ENCODE peak calls at places on chromosomes 1 and 21, in four cellular contexts. X is transverse colon, T is PC-3, K is heart right ventricle. Z is an unnamed sample.

GRCh38 chr21:43370091-43370658 is 56.8 kb downstream of the SIK1 start:
- DNase-seq in X (no peak), T (no peak), K (peak; percentile 7), Z (no peak)

GRCh38 chr1:7549277-7549676 is 221.8 kb upstream of the VAMP3 start:
- DNase-seq in X (no peak), T (peak; percentile 74), K (no peak), Z (peak; percentile 28)

GRCh38 chr1:91165033-91165654 is 143.3 kb upstream of the ZNF644 start:
- DNase-seq in X (peak; percentile 86), T (peak; percentile 75), K (peak; percentile 80), Z (peak; percentile 60)

GRCh38 chr1:231219422-231220401 is 21.3 kb upstream of the GNPAT start:
- DNase-seq in X (no peak), T (no peak), K (no peak), Z (no peak)

GRCh38 chr1:65141394-65141793 is 6.6 kb upstream of the AK4 start:
- DNase-seq in X (peak; percentile 27), T (peak; percentile 70), K (no peak), Z (no peak)

GRCh38 chr21:32929633-32930038 is 96.1 kb upstream of the OLIG2 start:
- DNase-seq in X (no peak), T (no peak), K (no peak), Z (no peak)

GRCh38 chr1:66300986-66301451 is 232.9 kb upstream of the SGIP1 start:
- DNase-seq in X (no peak), T (peak; percentile 19), K (no peak), Z (no peak)

GRCh38 chr1:39833121-39833520 is 44.5 kb upstream of the BMP8B start:
- DNase-seq in X (no peak), T (no peak), K (no peak), Z (no peak)

GRCh38 chr1:150567717-150568561 is 11.5 kb downstream of the MCL1 start:
- DNase-seq in X (peak; percentile 84), T (peak; percentile 93), K (no peak), Z (peak; percentile 70)

GRCh38 chr1:157403203-157403602 is 149.1 kb downstream of the FCRL5 start:
- DNase-seq in X (no peak), T (peak; percentile 31), K (no peak), Z (no peak)

GRCh38 chr21:22925032-22925431 is 1926.8 kb downstream of the NCAM2 start:
- DNase-seq in X (no peak), T (no peak), K (no peak), Z (no peak)

GRCh38 chr1:23984417-23985186 is 4.5 kb upstream of the SRSF10 start:
- DNase-seq in X (peak; percentile 38), T (peak; percentile 45), K (no peak), Z (no peak)

GRCh38 chr1:215344534-215344933 is 222.6 kb upstream of the KCTD3 start:
- DNase-seq in X (no peak), T (no peak), K (peak; percentile 10), Z (peak; percentile 20)

GRCh38 chr1:18938707-18939070 is 17.8 kb downstream of the IFFO2 start:
- DNase-seq in X (no peak), T (no peak), K (no peak), Z (no peak)

GRCh38 chr1:37997256-37998088 is 7.7 kb upstream of the SF3A3 start:
- DNase-seq in X (no peak), T (no peak), K (no peak), Z (no peak)

GRCh38 chr21:45151484-45152115 is 77.2 kb downstream of the ADARB1 start:
- DNase-seq in X (no peak), T (no peak), K (no peak), Z (no peak)

GRCh38 chr1:50978144-50978851 is 8.3 kb downstream of the CDKN2C start:
- DNase-seq in X (peak; percentile 70), T (peak; percentile 74), K (peak; percentile 77), Z (peak; percentile 86)

GRCh38 chr1:30603081-30603858 is 120.1 kb downstream of the MATN1 start:
- DNase-seq in X (no peak), T (no peak), K (no peak), Z (no peak)

GRCh38 chr1:209063816-209064664 is 519.5 kb upstream of the CAMK1G start:
- DNase-seq in X (no peak), T (no peak), K (no peak), Z (no peak)

GRCh38 chr1:111406325-111406768 is 21.2 kb downstream of the OVGP1 start:
- DNase-seq in X (peak; percentile 26), T (peak; percentile 59), K (no peak), Z (no peak)

GRCh38 chr1:210236840-210237409 is 4.3 kb downstream of the SERTAD4 start:
- DNase-seq in X (peak; percentile 35), T (no peak), K (peak; percentile 58), Z (peak; percentile 71)

GRCh38 chr1:23400324-23401110 is 24.0 kb downstream of the TCEA3 start:
- DNase-seq in X (no peak), T (no peak), K (no peak), Z (no peak)

GRCh38 chr1:151443846-151444790 is 15.2 kb downstream of the POGZ start:
- DNase-seq in X (peak; percentile 77), T (peak; percentile 98), K (no peak), Z (peak; percentile 39)

GRCh38 chr1:44905276-44905675 is 62.2 kb upstream of the PTCH2 start:
- DNase-seq in X (no peak), T (no peak), K (no peak), Z (no peak)

GRCh38 chr21:44574457-44575306 is 1.2 kb downstream of the KRTAP10-4 start:
- DNase-seq in X (peak; percentile 77), T (peak; percentile 14), K (no peak), Z (no peak)

GRCh38 chr1:99600782-99601181 is 45.1 kb upstream of the PALMD start:
- DNase-seq in X (no peak), T (no peak), K (no peak), Z (no peak)

GRCh38 chr21:25466470-25466869 is 140.8 kb downstream of the MRPL39 start:
- DNase-seq in X (no peak), T (no peak), K (no peak), Z (no peak)

GRCh38 chr1:172537827-172538391 is 5.0 kb downstream of the SUCO start:
- DNase-seq in X (no peak), T (no peak), K (no peak), Z (no peak)

GRCh38 chr1:115978292-115978941 is 2.1 kb downstream of the SLC22A15 start:
- DNase-seq in X (no peak), T (no peak), K (no peak), Z (no peak)

GRCh38 chr1:25112400-25112799 is 119.9 kb downstream of the SYF2 start:
- DNase-seq in X (no peak), T (no peak), K (no peak), Z (no peak)

GRCh38 chr1:59366352-59366751 is 69.5 kb downstream of the FGGY start:
- DNase-seq in X (no peak), T (peak; percentile 10), K (no peak), Z (no peak)

GRCh38 chr1:17653728-17654351 is 101.3 kb upstream of the ACTL8 start:
- DNase-seq in X (no peak), T (peak; percentile 58), K (peak; percentile 43), Z (no peak)

GRCh38 chr1:7921766-7922165 is 18.9 kb downstream of the TNFRSF9 start:
- DNase-seq in X (no peak), T (no peak), K (no peak), Z (no peak)

GRCh38 chr1:45679123-45679522 is 7.2 kb downstream of the GPBP1L1 start:
- DNase-seq in X (no peak), T (peak; percentile 35), K (no peak), Z (no peak)

GRCh38 chr1:28087614-28088167 is 719 bp downstream of the EYA3 start:
- DNase-seq in X (no peak), T (no peak), K (no peak), Z (no peak)

GRCh38 chr1:154767315-154768240 is 102.5 kb downstream of the KCNN3 start:
- DNase-seq in X (no peak), T (no peak), K (peak; percentile 47), Z (no peak)

GRCh38 chr1:185499986-185500626 is 183.1 kb upstream of the IVNS1ABP start:
- DNase-seq in X (no peak), T (peak; percentile 70), K (no peak), Z (no peak)

GRCh38 chr1:227317541-227318002 is 720 bp downstream of the CDC42BPA start:
- DNase-seq in X (peak; percentile 39), T (peak; percentile 80), K (peak; percentile 25), Z (peak; percentile 36)

GRCh38 chr21:45464309-45464708 is 59.3 kb downstream of the COL18A1 start:
- DNase-seq in X (no peak), T (no peak), K (no peak), Z (no peak)

GRCh38 chr1:78522136-78522535 is 31.4 kb downstream of the PTGFR start:
- DNase-seq in X (no peak), T (no peak), K (no peak), Z (no peak)

GRCh38 chr1:5354681-5355080 is 637.5 kb downstream of the NPHP4 start:
- DNase-seq in X (no peak), T (no peak), K (no peak), Z (no peak)
- H3K9me3 ChIP-seq in X (no peaks in the 10 kb centered on the region), T (peaks cover 40% of the 10 kb centered on the region), K (peaks cover 21% of the 10 kb centered on the region), Z (no peaks in the 10 kb centered on the region)

GRCh38 chr1:220894025-220894923 is 15.0 kb downstream of the HLX start:
- DNase-seq in X (no peak), T (no peak), K (no peak), Z (peak; percentile 67)

GRCh38 chr1:220894924-220895256 is 15.6 kb downstream of the HLX start:
- DNase-seq in X (no peak), T (no peak), K (no peak), Z (no peak)

GRCh38 chr1:220896088-220896487 is 16.8 kb downstream of the HLX start:
- DNase-seq in X (no peak), T (no peak), K (no peak), Z (no peak)

GRCh38 chr1:220893701-220894024 is 14.4 kb downstream of the HLX start:
- DNase-seq in X (no peak), T (no peak), K (no peak), Z (no peak)

GRCh38 chr1:220895412-220895946 is 16.2 kb downstream of the HLX start:
- DNase-seq in X (no peak), T (no peak), K (no peak), Z (no peak)
- H3K9me3 ChIP-seq in X (no peaks in the 10 kb centered on the region), T (no peaks in the 10 kb centered on the region), K (no peaks in the 10 kb centered on the region), Z (no peaks in the 10 kb centered on the region)

GRCh38 chr1:152745289-152745704 is 12.5 kb upstream of the KPRP start:
- DNase-seq in X (no peak), T (peak; percentile 65), K (no peak), Z (no peak)
- H3K9me3 ChIP-seq in X (no peaks in the 10 kb centered on the region), T (no peaks in the 10 kb centered on the region), K (no peaks in the 10 kb centered on the region), Z (no peaks in the 10 kb centered on the region)

GRCh38 chr1:248152056-248152827 is 7.3 kb downstream of the OR2M5 start:
- DNase-seq in X (no peak), T (no peak), K (no peak), Z (no peak)
- H3K9me3 ChIP-seq in X (peaks cover 5% of the 10 kb centered on the region), T (peaks cover 7% of the 10 kb centered on the region), K (peaks cover 9% of the 10 kb centered on the region), Z (peaks cover 6% of the 10 kb centered on the region)

GRCh38 chr1:205896351-205896750 is 46.4 kb upstream of the PM20D1 start:
- DNase-seq in X (no peak), T (no peak), K (no peak), Z (no peak)
- H3K9me3 ChIP-seq in X (no peaks in the 10 kb centered on the region), T (no peaks in the 10 kb centered on the region), K (peaks cover 4% of the 10 kb centered on the region), Z (no peaks in the 10 kb centered on the region)

Z was measured in heart left ventricle.